ENCODE peak calls at places on chromosome 1, in nine cellular contexts. One of them, this sample, is unnamed.

GRCh38 chr1:244672961-244673695 is 20.2 kb downstream of the DESI2 start:
- DNase-seq in brain microvascular endothelial cell: peak; percentile 34
- DNase-seq in COLO829: no peak
- DNase-seq in stimulated activated CD8-positive, alpha-beta memory T cell treated with anti-CD3 and anti-CD28 coated beads, Interleukin-4, amount 100 ng/mL, for 48 hours: no peak
- DNase-seq in iris pigment epithelial cell: peak; percentile 52
- DNase-seq in C1 segment of cervical spinal cord: peak; percentile 83
- DNase-seq in GM12865: no peak
- DNase-seq in NCI-H774: no peak
- DNase-seq in KG1: no peak
- DNase-seq in this sample: no peak

GRCh38 chr1:93658188-93658587 is 23.4 kb downstream of the BCAR3 start:
- DNase-seq in iris pigment epithelial cell: no peak
- DNase-seq in KG1: no peak
- DNase-seq in NCI-H774: no peak
- DNase-seq in C1 segment of cervical spinal cord: no peak
- DNase-seq in stimulated activated CD8-positive, alpha-beta memory T cell treated with anti-CD3 and anti-CD28 coated beads, Interleukin-4, amount 100 ng/mL, for 48 hours: no peak
- DNase-seq in GM12865: no peak
- DNase-seq in COLO829: no peak
- DNase-seq in brain microvascular endothelial cell: no peak
- DNase-seq in this sample: no peak

GRCh38 chr1:168092151-168092550 is 44.6 kb downstream of the GPR161 start:
- DNase-seq in GM12865: no peak
- DNase-seq in NCI-H774: no peak
- DNase-seq in COLO829: no peak
- DNase-seq in brain microvascular endothelial cell: no peak
- DNase-seq in stimulated activated CD8-positive, alpha-beta memory T cell treated with anti-CD3 and anti-CD28 coated beads, Interleukin-4, amount 100 ng/mL, for 48 hours: no peak
- DNase-seq in KG1: no peak
- DNase-seq in iris pigment epithelial cell: no peak
- DNase-seq in C1 segment of cervical spinal cord: peak; percentile 86
- DNase-seq in this sample: no peak

GRCh38 chr1:187577625-187578024 is 748.9 kb downstream of the PLA2G4A start:
- DNase-seq in KG1: no peak
- DNase-seq in stimulated activated CD8-positive, alpha-beta memory T cell treated with anti-CD3 and anti-CD28 coated beads, Interleukin-4, amount 100 ng/mL, for 48 hours: no peak
- DNase-seq in GM12865: no peak
- DNase-seq in C1 segment of cervical spinal cord: no peak
- DNase-seq in NCI-H774: no peak
- DNase-seq in brain microvascular endothelial cell: no peak
- DNase-seq in iris pigment epithelial cell: no peak
- DNase-seq in COLO829: peak; percentile 34
- DNase-seq in this sample: no peak

GRCh38 chr1:58741689-58742553 is 41.9 kb downstream of the JUN start:
- DNase-seq in iris pigment epithelial cell: no peak
- DNase-seq in NCI-H774: no peak
- DNase-seq in brain microvascular endothelial cell: no peak
- DNase-seq in stimulated activated CD8-positive, alpha-beta memory T cell treated with anti-CD3 and anti-CD28 coated beads, Interleukin-4, amount 100 ng/mL, for 48 hours: no peak
- DNase-seq in GM12865: no peak
- DNase-seq in C1 segment of cervical spinal cord: no peak
- DNase-seq in COLO829: no peak
- DNase-seq in KG1: no peak
- DNase-seq in this sample: no peak

GRCh38 chr1:246413430-246413829 is 93.6 kb downstream of the SMYD3 start:
- DNase-seq in brain microvascular endothelial cell: no peak
- DNase-seq in KG1: no peak
- DNase-seq in C1 segment of cervical spinal cord: no peak
- DNase-seq in GM12865: no peak
- DNase-seq in COLO829: no peak
- DNase-seq in NCI-H774: no peak
- DNase-seq in stimulated activated CD8-positive, alpha-beta memory T cell treated with anti-CD3 and anti-CD28 coated beads, Interleukin-4, amount 100 ng/mL, for 48 hours: no peak
- DNase-seq in iris pigment epithelial cell: no peak
- DNase-seq in this sample: no peak

GRCh38 chr1:29453502-29454240 is 217.3 kb downstream of the PTPRU start:
- DNase-seq in KG1: no peak
- DNase-seq in stimulated activated CD8-positive, alpha-beta memory T cell treated with anti-CD3 and anti-CD28 coated beads, Interleukin-4, amount 100 ng/mL, for 48 hours: no peak
- DNase-seq in iris pigment epithelial cell: peak; percentile 60
- DNase-seq in GM12865: peak; percentile 50
- DNase-seq in brain microvascular endothelial cell: peak; percentile 29
- DNase-seq in C1 segment of cervical spinal cord: no peak
- DNase-seq in NCI-H774: no peak
- DNase-seq in COLO829: peak; percentile 40
- DNase-seq in this sample: peak; percentile 26

GRCh38 chr1:12040457-12041051 is 21.3 kb downstream of the MIIP start:
- DNase-seq in iris pigment epithelial cell: peak; percentile 49
- DNase-seq in COLO829: no peak
- DNase-seq in NCI-H774: no peak
- DNase-seq in KG1: no peak
- DNase-seq in brain microvascular endothelial cell: peak; percentile 36
- DNase-seq in stimulated activated CD8-positive, alpha-beta memory T cell treated with anti-CD3 and anti-CD28 coated beads, Interleukin-4, amount 100 ng/mL, for 48 hours: peak; percentile 61
- DNase-seq in C1 segment of cervical spinal cord: no peak
- DNase-seq in GM12865: peak; percentile 90
- DNase-seq in this sample: no peak

GRCh38 chr1:32289256-32289655 is 2.6 kb upstream of the HDAC1 start:
- DNase-seq in KG1: no peak
- DNase-seq in GM12865: no peak
- DNase-seq in COLO829: no peak
- DNase-seq in brain microvascular endothelial cell: no peak
- DNase-seq in iris pigment epithelial cell: no peak
- DNase-seq in NCI-H774: no peak
- DNase-seq in stimulated activated CD8-positive, alpha-beta memory T cell treated with anti-CD3 and anti-CD28 coated beads, Interleukin-4, amount 100 ng/mL, for 48 hours: no peak
- DNase-seq in C1 segment of cervical spinal cord: no peak
- DNase-seq in this sample: no peak

GRCh38 chr1:112957133-112957812 is 1.3 kb upstream of the SLC16A1 start:
- DNase-seq in C1 segment of cervical spinal cord: peak; percentile 62
- DNase-seq in GM12865: peak; percentile 92
- DNase-seq in iris pigment epithelial cell: peak; percentile 96
- DNase-seq in NCI-H774: no peak
- DNase-seq in COLO829: no peak
- DNase-seq in stimulated activated CD8-positive, alpha-beta memory T cell treated with anti-CD3 and anti-CD28 coated beads, Interleukin-4, amount 100 ng/mL, for 48 hours: peak; percentile 58
- DNase-seq in brain microvascular endothelial cell: peak; percentile 88
- DNase-seq in KG1: no peak
- DNase-seq in this sample: no peak

GRCh38 chr1:229803601-229804217 is 177.7 kb downstream of the URB2 start:
- DNase-seq in COLO829: no peak
- DNase-seq in stimulated activated CD8-positive, alpha-beta memory T cell treated with anti-CD3 and anti-CD28 coated beads, Interleukin-4, amount 100 ng/mL, for 48 hours: no peak
- DNase-seq in C1 segment of cervical spinal cord: no peak
- DNase-seq in GM12865: no peak
- DNase-seq in brain microvascular endothelial cell: no peak
- DNase-seq in iris pigment epithelial cell: no peak
- DNase-seq in KG1: no peak
- DNase-seq in NCI-H774: no peak
- DNase-seq in this sample: no peak

GRCh38 chr1:233972951-233973635 is 68.6 kb downstream of the SLC35F3 start:
- DNase-seq in GM12865: no peak
- DNase-seq in KG1: no peak
- DNase-seq in stimulated activated CD8-positive, alpha-beta memory T cell treated with anti-CD3 and anti-CD28 coated beads, Interleukin-4, amount 100 ng/mL, for 48 hours: no peak
- DNase-seq in brain microvascular endothelial cell: no peak
- DNase-seq in COLO829: no peak
- DNase-seq in C1 segment of cervical spinal cord: no peak
- DNase-seq in NCI-H774: no peak
- DNase-seq in iris pigment epithelial cell: no peak
- DNase-seq in this sample: no peak

GRCh38 chr1:40625076-40625475 is 40.4 kb downstream of the RIMS3 start:
- DNase-seq in iris pigment epithelial cell: peak; percentile 33
- DNase-seq in C1 segment of cervical spinal cord: peak; percentile 61
- DNase-seq in NCI-H774: no peak
- DNase-seq in COLO829: no peak
- DNase-seq in KG1: no peak
- DNase-seq in brain microvascular endothelial cell: peak; percentile 12
- DNase-seq in GM12865: peak; percentile 44
- DNase-seq in stimulated activated CD8-positive, alpha-beta memory T cell treated with anti-CD3 and anti-CD28 coated beads, Interleukin-4, amount 100 ng/mL, for 48 hours: peak; percentile 37
- DNase-seq in this sample: no peak

GRCh38 chr1:160097196-160097910 is 1.1 kb downstream of the IGSF8 start:
- DNase-seq in NCI-H774: no peak
- DNase-seq in KG1: no peak
- DNase-seq in COLO829: no peak
- DNase-seq in iris pigment epithelial cell: no peak
- DNase-seq in C1 segment of cervical spinal cord: no peak
- DNase-seq in brain microvascular endothelial cell: no peak
- DNase-seq in stimulated activated CD8-positive, alpha-beta memory T cell treated with anti-CD3 and anti-CD28 coated beads, Interleukin-4, amount 100 ng/mL, for 48 hours: peak; percentile 61
- DNase-seq in GM12865: no peak
- DNase-seq in this sample: no peak

GRCh38 chr1:15305366-15305765 is 58.3 kb downstream of the FHAD1 start:
- DNase-seq in GM12865: no peak
- DNase-seq in COLO829: no peak
- DNase-seq in KG1: no peak
- DNase-seq in NCI-H774: no peak
- DNase-seq in brain microvascular endothelial cell: peak; percentile 24
- DNase-seq in C1 segment of cervical spinal cord: no peak
- DNase-seq in stimulated activated CD8-positive, alpha-beta memory T cell treated with anti-CD3 and anti-CD28 coated beads, Interleukin-4, amount 100 ng/mL, for 48 hours: no peak
- DNase-seq in iris pigment epithelial cell: peak; percentile 37
- DNase-seq in this sample: no peak

GRCh38 chr1:55571767-55572166 is 356.6 kb upstream of the USP24 start:
- DNase-seq in C1 segment of cervical spinal cord: no peak
- DNase-seq in stimulated activated CD8-positive, alpha-beta memory T cell treated with anti-CD3 and anti-CD28 coated beads, Interleukin-4, amount 100 ng/mL, for 48 hours: no peak
- DNase-seq in brain microvascular endothelial cell: no peak
- DNase-seq in GM12865: no peak
- DNase-seq in NCI-H774: no peak
- DNase-seq in iris pigment epithelial cell: peak; percentile 38
- DNase-seq in KG1: no peak
- DNase-seq in COLO829: no peak
- DNase-seq in this sample: no peak

GRCh38 chr1:155010211-155010918 is 7.8 kb downstream of the ZBTB7B start:
- DNase-seq in C1 segment of cervical spinal cord: no peak
- DNase-seq in brain microvascular endothelial cell: no peak
- DNase-seq in iris pigment epithelial cell: no peak
- DNase-seq in COLO829: no peak
- DNase-seq in KG1: no peak
- DNase-seq in NCI-H774: no peak
- DNase-seq in GM12865: no peak
- DNase-seq in stimulated activated CD8-positive, alpha-beta memory T cell treated with anti-CD3 and anti-CD28 coated beads, Interleukin-4, amount 100 ng/mL, for 48 hours: no peak
- DNase-seq in this sample: no peak

GRCh38 chr1:18921506-18922251 is 19.3 kb upstream of the ALDH4A1 start:
- DNase-seq in NCI-H774: no peak
- DNase-seq in iris pigment epithelial cell: no peak
- DNase-seq in GM12865: no peak
- DNase-seq in stimulated activated CD8-positive, alpha-beta memory T cell treated with anti-CD3 and anti-CD28 coated beads, Interleukin-4, amount 100 ng/mL, for 48 hours: no peak
- DNase-seq in brain microvascular endothelial cell: no peak
- DNase-seq in C1 segment of cervical spinal cord: peak; percentile 49
- DNase-seq in KG1: no peak
- DNase-seq in COLO829: no peak
- DNase-seq in this sample: no peak

GRCh38 chr1:114118351-114118990 is 35.2 kb downstream of the SYT6 start:
- DNase-seq in COLO829: no peak
- DNase-seq in C1 segment of cervical spinal cord: no peak
- DNase-seq in stimulated activated CD8-positive, alpha-beta memory T cell treated with anti-CD3 and anti-CD28 coated beads, Interleukin-4, amount 100 ng/mL, for 48 hours: no peak
- DNase-seq in NCI-H774: no peak
- DNase-seq in iris pigment epithelial cell: no peak
- DNase-seq in GM12865: no peak
- DNase-seq in KG1: no peak
- DNase-seq in brain microvascular endothelial cell: no peak
- DNase-seq in this sample: no peak

GRCh38 chr1:176164014-176164678 is 42.9 kb downstream of the COP1 start:
- DNase-seq in brain microvascular endothelial cell: no peak
- DNase-seq in NCI-H774: no peak
- DNase-seq in GM12865: no peak
- DNase-seq in stimulated activated CD8-positive, alpha-beta memory T cell treated with anti-CD3 and anti-CD28 coated beads, Interleukin-4, amount 100 ng/mL, for 48 hours: no peak
- DNase-seq in C1 segment of cervical spinal cord: no peak
- DNase-seq in iris pigment epithelial cell: no peak
- DNase-seq in COLO829: no peak
- DNase-seq in KG1: no peak
- DNase-seq in this sample: no peak

GRCh38 chr1:7252411-7253117 is 467.3 kb downstream of the CAMTA1 start:
- DNase-seq in stimulated activated CD8-positive, alpha-beta memory T cell treated with anti-CD3 and anti-CD28 coated beads, Interleukin-4, amount 100 ng/mL, for 48 hours: no peak
- DNase-seq in iris pigment epithelial cell: no peak
- DNase-seq in KG1: no peak
- DNase-seq in COLO829: no peak
- DNase-seq in NCI-H774: no peak
- DNase-seq in GM12865: no peak
- DNase-seq in brain microvascular endothelial cell: no peak
- DNase-seq in C1 segment of cervical spinal cord: no peak
- DNase-seq in this sample: no peak

GRCh38 chr1:26391450-26391849 is 18.9 kb upstream of the ZNF683 start:
- DNase-seq in brain microvascular endothelial cell: peak; percentile 56
- DNase-seq in COLO829: peak; percentile 75
- DNase-seq in iris pigment epithelial cell: peak; percentile 65
- DNase-seq in KG1: peak; percentile 36
- DNase-seq in stimulated activated CD8-positive, alpha-beta memory T cell treated with anti-CD3 and anti-CD28 coated beads, Interleukin-4, amount 100 ng/mL, for 48 hours: peak; percentile 54
- DNase-seq in GM12865: peak; percentile 46
- DNase-seq in C1 segment of cervical spinal cord: no peak
- DNase-seq in NCI-H774: no peak
- DNase-seq in this sample: peak; percentile 51

GRCh38 chr1:1630191-1630964 is 1.6 kb upstream of the MMP23B start:
- DNase-seq in C1 segment of cervical spinal cord: no peak
- DNase-seq in stimulated activated CD8-positive, alpha-beta memory T cell treated with anti-CD3 and anti-CD28 coated beads, Interleukin-4, amount 100 ng/mL, for 48 hours: peak; percentile 93
- DNase-seq in GM12865: peak; percentile 96
- DNase-seq in brain microvascular endothelial cell: peak; percentile 56
- DNase-seq in iris pigment epithelial cell: peak; percentile 80
- DNase-seq in COLO829: no peak
- DNase-seq in NCI-H774: no peak
- DNase-seq in KG1: no peak
- DNase-seq in this sample: no peak

GRCh38 chr1:38489844-38490270 is 369.7 kb downstream of the RRAGC start:
- DNase-seq in brain microvascular endothelial cell: no peak
- DNase-seq in stimulated activated CD8-positive, alpha-beta memory T cell treated with anti-CD3 and anti-CD28 coated beads, Interleukin-4, amount 100 ng/mL, for 48 hours: peak; percentile 77
- DNase-seq in iris pigment epithelial cell: peak; percentile 3
- DNase-seq in NCI-H774: no peak
- DNase-seq in GM12865: peak; percentile 75
- DNase-seq in C1 segment of cervical spinal cord: no peak
- DNase-seq in KG1: no peak
- DNase-seq in COLO829: peak; percentile 13
- DNase-seq in this sample: peak; percentile 48

GRCh38 chr1:178543291-178543609 is 30.3 kb downstream of the TEX35 start:
- DNase-seq in brain microvascular endothelial cell: no peak
- DNase-seq in C1 segment of cervical spinal cord: no peak
- DNase-seq in COLO829: no peak
- DNase-seq in GM12865: no peak
- DNase-seq in NCI-H774: no peak
- DNase-seq in stimulated activated CD8-positive, alpha-beta memory T cell treated with anti-CD3 and anti-CD28 coated beads, Interleukin-4, amount 100 ng/mL, for 48 hours: peak; percentile 31
- DNase-seq in KG1: no peak
- DNase-seq in iris pigment epithelial cell: no peak
- DNase-seq in this sample: no peak

GRCh38 chr1:160781914-160782689 is 13.9 kb upstream of the LY9 start:
- DNase-seq in C1 segment of cervical spinal cord: no peak
- DNase-seq in brain microvascular endothelial cell: no peak
- DNase-seq in stimulated activated CD8-positive, alpha-beta memory T cell treated with anti-CD3 and anti-CD28 coated beads, Interleukin-4, amount 100 ng/mL, for 48 hours: peak; percentile 29
- DNase-seq in iris pigment epithelial cell: no peak
- DNase-seq in NCI-H774: no peak
- DNase-seq in GM12865: peak; percentile 88
- DNase-seq in COLO829: no peak
- DNase-seq in KG1: no peak
- DNase-seq in this sample: no peak